ENCODE peak calls at places on chromosomes 2 and 18, in six cellular contexts. X is gastrocnemius medialis, S is AG10803, V is Peyer's patch, U is IMR-90, D is epithelial cell of proximal tubule. C is an unnamed sample.

GRCh38 chr2:120709608-120710041 is 26.0 kb upstream of the GLI2 start:
- DNase-seq in S (no peak), U (no peak), V (no peak), D (no peak), X (peak), C (no peak)

GRCh38 chr18:46460754-46461153 is 196.3 kb downstream of the LOXHD1 start:
- DNase-seq in X (no peak), D (no peak), S (no peak), V (no peak), U (no peak), C (no peak)

GRCh38 chr2:43160778-43161177 is 65.6 kb downstream of the ZFP36L2 start:
- DNase-seq in S (no peak), V (peak), D (no peak), X (no peak), U (no peak), C (no peak)

GRCh38 chr18:48656582-48656981 is 117.8 kb downstream of the CTIF start:
- DNase-seq in X (no peak), D (no peak), U (peak), S (peak), V (no peak), C (peak)

GRCh38 chr2:11672404-11672803 is 2.4 kb upstream of the NTSR2 start:
- DNase-seq in S (no peak), V (no peak), X (no peak), D (no peak), U (no peak), C (no peak)

GRCh38 chr2:41934323-41935003 is 113.4 kb upstream of the PKDCC start:
- DNase-seq in X (no peak), S (no peak), D (no peak), U (peak), V (no peak), C (peak)

GRCh38 chr18:72985686-72986085 is 117.9 kb upstream of the NETO1 start:
- DNase-seq in D (no peak), V (no peak), X (no peak), U (no peak), S (no peak), C (no peak)

GRCh38 chr2:124027182-124027581 is 2.1 kb downstream of the CNTNAP5 start:
- DNase-seq in V (no peak), D (peak), S (peak), X (no peak), U (peak), C (peak)

GRCh38 chr18:74234326-74235171 is 57.2 kb downstream of the CYB5A start:
- DNase-seq in U (peak), X (no peak), S (peak), V (peak), D (peak), C (peak)

GRCh38 chr2:100367163-100367562 is 44.9 kb upstream of the LONRF2 start:
- DNase-seq in S (no peak), D (no peak), U (no peak), X (no peak), V (no peak), C (no peak)

GRCh38 chr2:95323347-95324155 is 26.4 kb downstream of the KCNIP3 start:
- DNase-seq in X (no peak), S (peak), D (no peak), V (peak), U (no peak), C (peak)

GRCh38 chr2:216765810-216766259 is 70.5 kb upstream of the IGFBP5 start:
- DNase-seq in S (no peak), D (no peak), V (no peak), U (no peak), X (no peak), C (no peak)

GRCh38 chr2:88159955-88160415 is 10.2 kb upstream of the THNSL2 start:
- DNase-seq in D (no peak), V (peak), X (no peak), S (peak), U (peak), C (peak)

GRCh38 chr18:33424266-33424946 is 16.1 kb downstream of the CCDC178 start:
- DNase-seq in D (no peak), U (no peak), X (no peak), V (no peak), S (no peak), C (no peak)

GRCh38 chr2:96205888-96206287 is 2.7 kb downstream of the STARD7 start:
- DNase-seq in X (no peak), U (peak), V (no peak), S (peak), D (no peak), C (peak)

GRCh38 chr2:38581193-38582147 is 21.3 kb downstream of the HNRNPLL start:
- DNase-seq in S (peak), X (no peak), V (peak), D (peak), U (peak), C (peak)

GRCh38 chr2:150075831-150076230 is 411.6 kb downstream of the RND3 start:
- DNase-seq in U (peak), V (no peak), D (peak), S (peak), X (no peak), C (peak)

GRCh38 chr2:88751770-88752169 is 60.3 kb downstream of the RPIA start:
- DNase-seq in D (no peak), V (no peak), X (no peak), S (no peak), U (no peak), C (no peak)

GRCh38 chr2:120374821-120375220 is 28.9 kb downstream of the INHBB start:
- DNase-seq in S (no peak), X (no peak), V (no peak), U (no peak), D (no peak), C (no peak)

GRCh38 chr2:3451926-3452671 is 67.2 kb downstream of the ADI1 start:
- DNase-seq in X (no peak), U (no peak), D (no peak), V (no peak), S (no peak), C (peak)

DNA sequence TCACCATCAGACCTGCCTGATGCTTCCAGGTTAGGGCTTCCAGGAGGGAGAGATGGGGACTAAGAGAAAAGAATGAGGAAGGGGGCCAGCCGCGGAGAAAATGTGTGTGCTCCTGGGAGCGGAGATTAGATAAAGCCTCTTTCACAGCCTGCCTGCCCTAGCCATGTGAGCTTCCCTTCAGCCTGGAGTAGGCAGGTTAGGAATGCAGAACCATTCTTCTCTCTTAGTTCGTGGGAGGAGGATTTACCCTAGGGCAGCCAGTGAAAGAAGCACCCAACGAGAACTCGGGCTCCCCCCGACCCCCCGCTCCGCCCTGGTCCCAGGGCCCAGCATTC is 36.1 kb downstream of the POMC start:
- DNase-seq in X (no peak), D (no peak), S (no peak), U (no peak), V (no peak), C (no peak)
- H3K4me3 ChIP-seq in X (no peak), D (no peak), S (no peak), U (no peak), V (no peak), C (no peak)

DNA sequence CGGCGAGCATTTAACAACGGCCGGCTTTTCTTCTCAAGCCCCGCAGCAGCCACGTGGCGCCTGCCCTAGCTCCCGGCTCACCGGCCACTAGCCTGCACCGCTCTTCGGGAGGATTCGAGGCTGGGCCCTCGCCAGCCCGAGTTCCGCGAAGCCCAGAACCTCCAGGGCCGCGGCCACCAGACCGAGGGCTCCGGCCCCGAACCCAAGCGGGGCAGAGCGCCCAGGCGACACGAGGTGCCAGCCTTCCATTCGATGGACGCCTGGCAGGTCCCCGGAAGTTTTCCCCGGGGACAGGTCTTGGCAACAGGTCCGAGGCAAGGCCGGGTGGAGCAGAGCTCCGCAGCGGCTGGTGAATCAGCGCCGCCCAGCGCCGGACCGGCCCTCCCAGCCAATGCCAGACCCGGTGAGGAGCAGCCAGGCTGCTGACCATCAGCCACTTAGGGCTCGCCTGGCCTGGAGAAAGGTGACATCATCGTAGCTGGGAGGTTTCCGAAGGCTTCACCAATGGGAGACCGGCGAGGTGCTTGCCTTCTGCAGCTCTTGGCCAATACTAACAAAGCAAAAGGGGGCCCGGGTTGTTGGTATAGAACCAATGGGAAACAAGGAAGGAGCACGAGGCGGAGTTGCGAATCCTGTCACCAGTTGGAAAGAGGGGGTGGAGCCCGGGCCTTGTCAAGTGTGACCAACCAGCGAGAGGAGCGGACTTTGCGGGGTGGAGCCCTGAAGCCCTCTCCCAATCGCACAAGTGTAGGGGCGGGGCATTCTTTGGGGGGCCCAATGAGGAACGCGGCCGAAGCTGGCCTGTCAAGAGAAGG is 467 bp upstream of the MXD1 start:
- DNase-seq in V (peak), U (peak), X (peak), D (peak), S (peak), C (peak)
- TF ChIP-seq CTCF in V (no peak), U (no peak), X (no peak), D (peak), S (no peak), C (peak)

GRCh38 chr2:232502901-232503791 is 15.5 kb upstream of the ECEL1 start:
- DNase-seq in S (no peak), D (no peak), X (no peak), V (no peak), U (peak), C (peak)
- H3K4me3 ChIP-seq in S (no peak), D (peak), X (peak), V (peak), U (no peak), C (no peak)

GRCh38 chr2:208062113-208062512 is 36.8 kb upstream of the PLEKHM3 start:
- DNase-seq in D (no peak), S (peak), U (peak), V (no peak), X (no peak), C (peak)
- TF ChIP-seq CTCF in D (peak), S (peak), U (peak), V (peak), X (no peak), C (peak)

DNA sequence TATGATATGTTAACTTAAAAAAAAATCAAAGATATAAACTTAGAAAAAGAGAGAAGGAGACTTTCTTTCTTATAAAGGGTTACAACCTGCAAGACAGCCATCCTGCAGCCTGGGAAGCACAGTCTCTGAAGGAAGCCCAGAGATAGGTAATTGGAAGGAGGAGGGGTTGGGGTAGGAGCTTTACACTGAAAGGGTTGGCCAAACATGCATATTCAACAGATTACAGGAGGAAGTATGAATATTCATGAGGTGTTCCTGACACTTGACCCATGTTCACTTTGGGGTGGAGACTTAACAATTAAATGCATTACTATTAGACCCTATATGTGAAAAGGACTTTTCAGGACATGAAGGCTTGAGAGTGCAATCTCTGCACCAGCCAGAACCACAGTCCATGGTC is 71.7 kb upstream of the CDH2 start:
- DNase-seq in X (no peak), V (no peak), S (no peak), U (no peak), D (no peak), C (no peak)
- H3K4me3 ChIP-seq in X (no peak), V (no peak), S (no peak), U (no peak), D (no peak), C (no peak)

GRCh38 chr2:221850076-221850475 is 278.0 kb upstream of the EPHA4 start:
- DNase-seq in X (no peak), U (no peak), S (no peak), D (no peak), V (no peak), C (no peak)
- TF ChIP-seq CTCF in X (no peak), U (no peak), S (no peak), D (no peak), V (no peak), C (no peak)

GRCh38 chr18:10453261-10453884 is 1.1 kb upstream of the APCDD1 start:
- DNase-seq in V (no peak), X (no peak), U (no peak), D (no peak), S (no peak), C (peak)
- H3K4me3 ChIP-seq in V (no peak), X (peak), U (no peak), D (no peak), S (no peak), C (no peak)

GRCh38 chr2:143259368-143259958 is 130.2 kb downstream of the ARHGAP15 start:
- DNase-seq in D (peak), S (peak), U (peak), V (peak), X (peak), C (peak)
- TF ChIP-seq CTCF in D (peak), S (peak), U (peak), V (peak), X (peak), C (peak)

DNA sequence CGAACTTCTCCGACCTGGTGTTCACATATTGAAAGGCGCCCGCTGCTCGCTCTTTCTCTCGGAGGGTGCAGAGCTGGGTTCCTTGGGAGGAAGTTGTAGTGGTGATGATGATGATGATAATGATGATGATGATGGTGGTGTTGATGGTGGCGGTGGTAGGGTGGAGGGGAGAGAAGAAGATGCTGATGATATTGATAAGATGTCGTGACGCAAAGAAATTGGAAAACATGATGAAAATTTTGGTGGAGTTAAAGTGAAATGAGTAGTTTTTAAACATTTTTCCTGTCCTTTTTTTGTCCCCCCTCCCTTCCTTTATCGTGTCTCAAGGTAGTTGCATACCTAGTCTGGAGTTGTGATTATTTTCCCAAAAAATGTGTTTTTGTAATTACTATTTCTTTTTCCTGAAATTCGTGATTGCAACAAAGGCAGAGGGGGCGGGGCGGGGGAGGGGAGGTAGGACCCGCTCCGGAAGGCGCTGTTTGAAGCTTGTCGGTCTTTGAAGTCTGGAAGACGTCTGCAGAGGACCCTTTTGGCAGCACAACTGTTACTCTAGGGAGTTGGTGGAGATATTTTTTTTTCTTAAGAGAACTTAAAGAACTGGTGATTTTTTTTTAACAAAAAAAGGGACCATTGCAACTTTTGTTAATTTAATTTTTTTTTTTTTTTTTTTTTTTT is 2.0 kb downstream of the SOX11 start:
- DNase-seq in V (no peak), D (no peak), S (no peak), X (no peak), U (peak), C (no peak)
- H3K4me3 ChIP-seq in V (no peak), D (no peak), S (peak), X (no peak), U (peak), C (peak)

GRCh38 chr2:48016620-48017019 is 110.3 kb upstream of the FBXO11 start:
- DNase-seq in U (no peak), D (no peak), X (no peak), V (no peak), S (no peak), C (peak)
- TF ChIP-seq CTCF in U (no peak), D (peak), X (no peak), V (no peak), S (peak), C (peak)

C was measured in choroid plexus epithelial cell.